ENCODE peak calls at places on chromosomes 6 and 20, in nine cellular contexts. One of them, this sample, is unnamed.

GRCh38 chr6:26032387-26033131 is 54.7 kb upstream of the HFE start:
- DNase-seq in ovary: no peak
- DNase-seq in esophagus squamous epithelium: no peak
- DNase-seq in heart left ventricle: peak; percentile 30
- DNase-seq in IMR-90: peak; percentile 38
- DNase-seq in suprapubic skin: no peak
- DNase-seq in body of pancreas: no peak
- DNase-seq in spleen: no peak
- DNase-seq in A549: no peak
- DNase-seq in this sample: peak; percentile 51

GRCh38 chr6:118876201-118876600 is 17.8 kb upstream of the ASF1A start:
- DNase-seq in ovary: no peak
- DNase-seq in esophagus squamous epithelium: no peak
- DNase-seq in heart left ventricle: no peak
- DNase-seq in IMR-90: peak; percentile 55
- DNase-seq in suprapubic skin: no peak
- DNase-seq in body of pancreas: no peak
- DNase-seq in spleen: no peak
- DNase-seq in A549: peak; percentile 6
- DNase-seq in this sample: no peak

GRCh38 chr6:39366875-39367618 is 44.5 kb upstream of the KCNK16 start:
- DNase-seq in ovary: no peak
- DNase-seq in esophagus squamous epithelium: no peak
- DNase-seq in heart left ventricle: no peak
- DNase-seq in IMR-90: no peak
- DNase-seq in suprapubic skin: no peak
- DNase-seq in body of pancreas: peak; percentile 35
- DNase-seq in spleen: no peak
- DNase-seq in A549: no peak
- DNase-seq in this sample: peak; percentile 74

GRCh38 chr6:15440040-15440439 is 194.2 kb downstream of the JARID2 start:
- DNase-seq in ovary: no peak
- DNase-seq in esophagus squamous epithelium: no peak
- DNase-seq in heart left ventricle: no peak
- DNase-seq in IMR-90: no peak
- DNase-seq in suprapubic skin: no peak
- DNase-seq in body of pancreas: no peak
- DNase-seq in spleen: no peak
- DNase-seq in A549: no peak
- DNase-seq in this sample: no peak

GRCh38 chr20:13700761-13701160 is 62.0 kb upstream of the TASP1 start:
- DNase-seq in ovary: no peak
- DNase-seq in esophagus squamous epithelium: no peak
- DNase-seq in heart left ventricle: no peak
- DNase-seq in IMR-90: no peak
- DNase-seq in suprapubic skin: no peak
- DNase-seq in body of pancreas: no peak
- DNase-seq in spleen: no peak
- DNase-seq in A549: no peak
- DNase-seq in this sample: no peak

GRCh38 chr20:32546918-32547752 is 38.0 kb downstream of the NOL4L start:
- DNase-seq in ovary: no peak
- DNase-seq in esophagus squamous epithelium: no peak
- DNase-seq in heart left ventricle: no peak
- DNase-seq in IMR-90: no peak
- DNase-seq in suprapubic skin: no peak
- DNase-seq in body of pancreas: no peak
- DNase-seq in spleen: no peak
- DNase-seq in A549: no peak
- DNase-seq in this sample: no peak

GRCh38 chr6:145562771-145563615 is 172.3 kb downstream of the EPM2A start:
- DNase-seq in ovary: no peak
- DNase-seq in esophagus squamous epithelium: no peak
- DNase-seq in heart left ventricle: no peak
- DNase-seq in IMR-90: peak; percentile 20
- DNase-seq in suprapubic skin: no peak
- DNase-seq in body of pancreas: no peak
- DNase-seq in spleen: no peak
- DNase-seq in A549: no peak
- DNase-seq in this sample: no peak

GRCh38 chr6:74410630-74411029 is 714.6 kb downstream of the CD109 start:
- DNase-seq in ovary: no peak
- DNase-seq in esophagus squamous epithelium: no peak
- DNase-seq in heart left ventricle: no peak
- DNase-seq in IMR-90: peak; percentile 40
- DNase-seq in suprapubic skin: no peak
- DNase-seq in body of pancreas: no peak
- DNase-seq in spleen: no peak
- DNase-seq in A549: no peak
- DNase-seq in this sample: no peak

GRCh38 chr20:8721098-8721497 is 347.8 kb upstream of the PLCB4 start:
- DNase-seq in ovary: no peak
- DNase-seq in esophagus squamous epithelium: no peak
- DNase-seq in heart left ventricle: peak; percentile 49
- DNase-seq in IMR-90: peak; percentile 67
- DNase-seq in suprapubic skin: no peak
- DNase-seq in body of pancreas: peak; percentile 58
- DNase-seq in spleen: no peak
- DNase-seq in A549: peak; percentile 13
- DNase-seq in this sample: peak; percentile 84

GRCh38 chr20:61639200-61639599 is 387.1 kb downstream of the CDH4 start:
- DNase-seq in ovary: no peak
- DNase-seq in esophagus squamous epithelium: no peak
- DNase-seq in heart left ventricle: no peak
- DNase-seq in IMR-90: peak; percentile 33
- DNase-seq in suprapubic skin: no peak
- DNase-seq in body of pancreas: no peak
- DNase-seq in spleen: no peak
- DNase-seq in A549: no peak
- DNase-seq in this sample: no peak

GRCh38 chr20:47133809-47134456 is 222.6 kb downstream of the ZMYND8 start:
- DNase-seq in ovary: no peak
- DNase-seq in esophagus squamous epithelium: no peak
- DNase-seq in heart left ventricle: no peak
- DNase-seq in IMR-90: peak; percentile 79
- DNase-seq in suprapubic skin: no peak
- DNase-seq in body of pancreas: no peak
- DNase-seq in spleen: no peak
- DNase-seq in A549: peak; percentile 37
- DNase-seq in this sample: peak; percentile 24

GRCh38 chr6:24666097-24666615 is 543 bp downstream of the TDP2 start:
- DNase-seq in ovary: no peak
- DNase-seq in esophagus squamous epithelium: no peak
- DNase-seq in heart left ventricle: peak; percentile 40
- DNase-seq in IMR-90: peak; percentile 35
- DNase-seq in suprapubic skin: peak; percentile 75
- DNase-seq in body of pancreas: peak; percentile 31
- DNase-seq in spleen: peak; percentile 90
- DNase-seq in A549: no peak
- DNase-seq in this sample: peak; percentile 50

GRCh38 chr6:37006793-37007339 is 1.4 kb downstream of the FGD2 start:
- DNase-seq in ovary: no peak
- DNase-seq in esophagus squamous epithelium: no peak
- DNase-seq in heart left ventricle: no peak
- DNase-seq in IMR-90: peak; percentile 31
- DNase-seq in suprapubic skin: no peak
- DNase-seq in body of pancreas: no peak
- DNase-seq in spleen: no peak
- DNase-seq in A549: no peak
- DNase-seq in this sample: peak; percentile 24

GRCh38 chr6:25714765-25715164 is 39.8 kb upstream of the SLC17A4 start:
- DNase-seq in ovary: no peak
- DNase-seq in esophagus squamous epithelium: no peak
- DNase-seq in heart left ventricle: no peak
- DNase-seq in IMR-90: no peak
- DNase-seq in suprapubic skin: no peak
- DNase-seq in body of pancreas: no peak
- DNase-seq in spleen: no peak
- DNase-seq in A549: no peak
- DNase-seq in this sample: no peak

GRCh38 chr20:40728996-40729395 is 40.0 kb upstream of the MAFB start:
- DNase-seq in ovary: no peak
- DNase-seq in esophagus squamous epithelium: no peak
- DNase-seq in heart left ventricle: no peak
- DNase-seq in IMR-90: no peak
- DNase-seq in suprapubic skin: no peak
- DNase-seq in body of pancreas: no peak
- DNase-seq in spleen: no peak
- DNase-seq in A549: no peak
- DNase-seq in this sample: no peak

GRCh38 chr6:125301435-125302391 is at the start of gene HDDC2:
- DNase-seq in ovary: peak; percentile 74
- DNase-seq in esophagus squamous epithelium: peak; percentile 5
- DNase-seq in heart left ventricle: peak; percentile 89
- DNase-seq in IMR-90: peak; percentile 73
- DNase-seq in suprapubic skin: peak; percentile 80
- DNase-seq in body of pancreas: peak; percentile 76
- DNase-seq in spleen: peak; percentile 94
- DNase-seq in A549: peak; percentile 28
- DNase-seq in this sample: peak; percentile 76

GRCh38 chr6:138255443-138255842 is 37.2 kb upstream of the PBOV1 start:
- DNase-seq in ovary: no peak
- DNase-seq in esophagus squamous epithelium: no peak
- DNase-seq in heart left ventricle: no peak
- DNase-seq in IMR-90: no peak
- DNase-seq in suprapubic skin: no peak
- DNase-seq in body of pancreas: no peak
- DNase-seq in spleen: no peak
- DNase-seq in A549: no peak
- DNase-seq in this sample: no peak

GRCh38 chr20:19683168-19683567 is 74.9 kb upstream of the RIN2 start:
- DNase-seq in ovary: no peak
- DNase-seq in esophagus squamous epithelium: no peak
- DNase-seq in heart left ventricle: no peak
- DNase-seq in IMR-90: no peak
- DNase-seq in suprapubic skin: no peak
- DNase-seq in body of pancreas: no peak
- DNase-seq in spleen: no peak
- DNase-seq in A549: no peak
- DNase-seq in this sample: no peak

GRCh38 chr20:23246682-23247664 is 103.6 kb upstream of the NXT1 start:
- DNase-seq in ovary: no peak
- DNase-seq in esophagus squamous epithelium: no peak
- DNase-seq in heart left ventricle: peak; percentile 59
- DNase-seq in IMR-90: no peak
- DNase-seq in suprapubic skin: no peak
- DNase-seq in body of pancreas: peak; percentile 22
- DNase-seq in spleen: peak; percentile 61
- DNase-seq in A549: no peak
- DNase-seq in this sample: peak; percentile 29

GRCh38 chr6:168420084-168420483 is 20.9 kb upstream of the SMOC2 start:
- DNase-seq in ovary: no peak
- DNase-seq in esophagus squamous epithelium: no peak
- DNase-seq in heart left ventricle: no peak
- DNase-seq in IMR-90: no peak
- DNase-seq in suprapubic skin: no peak
- DNase-seq in body of pancreas: no peak
- DNase-seq in spleen: no peak
- DNase-seq in A549: no peak
- DNase-seq in this sample: no peak

GRCh38 chr20:35757098-35757705 is 14.6 kb upstream of the PHF20 start:
- DNase-seq in ovary: no peak
- DNase-seq in esophagus squamous epithelium: no peak
- DNase-seq in heart left ventricle: no peak
- DNase-seq in IMR-90: no peak
- DNase-seq in suprapubic skin: no peak
- DNase-seq in body of pancreas: no peak
- DNase-seq in spleen: peak; percentile 18
- DNase-seq in A549: no peak
- DNase-seq in this sample: no peak

GRCh38 chr20:41654884-41655283 is 36.7 kb upstream of the CHD6 start:
- DNase-seq in ovary: no peak
- DNase-seq in esophagus squamous epithelium: no peak
- DNase-seq in heart left ventricle: no peak
- DNase-seq in IMR-90: peak; percentile 23
- DNase-seq in suprapubic skin: no peak
- DNase-seq in body of pancreas: no peak
- DNase-seq in spleen: no peak
- DNase-seq in A549: no peak
- DNase-seq in this sample: no peak

GRCh38 chr6:53238311-53238710 is 89.7 kb upstream of the GCM1 start:
- DNase-seq in ovary: no peak
- DNase-seq in esophagus squamous epithelium: no peak
- DNase-seq in heart left ventricle: no peak
- DNase-seq in IMR-90: no peak
- DNase-seq in suprapubic skin: no peak
- DNase-seq in body of pancreas: no peak
- DNase-seq in spleen: no peak
- DNase-seq in A549: no peak
- DNase-seq in this sample: no peak

GRCh38 chr6:57172136-57173055 is at the start of gene BAG2:
- DNase-seq in ovary: peak; percentile 94
- DNase-seq in esophagus squamous epithelium: peak; percentile 38
- DNase-seq in heart left ventricle: peak; percentile 93
- DNase-seq in IMR-90: peak; percentile 90
- DNase-seq in suprapubic skin: peak; percentile 93
- DNase-seq in body of pancreas: peak; percentile 78
- DNase-seq in spleen: peak; percentile 96
- DNase-seq in A549: peak; percentile 61
- DNase-seq in this sample: peak; percentile 93
- TF ChIP-seq POLR2A in ovary: peak; percentile 83
- TF ChIP-seq POLR2A in esophagus squamous epithelium: peak; percentile 56
- TF ChIP-seq POLR2A in heart left ventricle: no peak
- TF ChIP-seq POLR2A in IMR-90: peak; percentile 85
- TF ChIP-seq POLR2A in suprapubic skin: no peak
- TF ChIP-seq POLR2A in body of pancreas: peak; percentile 71
- TF ChIP-seq POLR2A in spleen: no peak
- TF ChIP-seq POLR2A in A549: peak; percentile 81
- TF ChIP-seq POLR2A in this sample: peak; percentile 91

GRCh38 chr6:13495818-13496217 is 8.4 kb upstream of the GFOD1 start:
- DNase-seq in ovary: no peak
- DNase-seq in esophagus squamous epithelium: no peak
- DNase-seq in heart left ventricle: no peak
- DNase-seq in IMR-90: no peak
- DNase-seq in suprapubic skin: no peak
- DNase-seq in body of pancreas: no peak
- DNase-seq in spleen: no peak
- DNase-seq in A549: no peak
- DNase-seq in this sample: no peak
- H3K27ac ChIP-seq in ovary: no peak overlapping the region
- H3K27ac ChIP-seq in esophagus squamous epithelium: no peak overlapping the region
- H3K27ac ChIP-seq in heart left ventricle: peak overlapping the region; percentile 3
- H3K27ac ChIP-seq in IMR-90: no peak overlapping the region
- H3K27ac ChIP-seq in suprapubic skin: no peak overlapping the region
- H3K27ac ChIP-seq in body of pancreas: no peak overlapping the region
- H3K27ac ChIP-seq in spleen: no peak overlapping the region
- H3K27ac ChIP-seq in A549: no peak overlapping the region
- H3K27ac ChIP-seq in this sample: no peak overlapping the region

GRCh38 chr6:149863846-149864577 is at the start of gene LRP11:
- DNase-seq in ovary: peak; percentile 90
- DNase-seq in esophagus squamous epithelium: peak; percentile 26
- DNase-seq in heart left ventricle: peak; percentile 87
- DNase-seq in IMR-90: peak; percentile 74
- DNase-seq in suprapubic skin: peak; percentile 91
- DNase-seq in body of pancreas: peak; percentile 90
- DNase-seq in spleen: peak; percentile 95
- DNase-seq in A549: peak; percentile 82
- DNase-seq in this sample: peak; percentile 94
- TF ChIP-seq CTCF in ovary: no peak
- TF ChIP-seq CTCF in esophagus squamous epithelium: no peak
- TF ChIP-seq CTCF in heart left ventricle: peak; percentile 19
- TF ChIP-seq CTCF in IMR-90: peak; percentile 3
- TF ChIP-seq CTCF in suprapubic skin: no peak
- TF ChIP-seq CTCF in body of pancreas: no peak
- TF ChIP-seq CTCF in spleen: no peak
- TF ChIP-seq CTCF in A549: no peak
- TF ChIP-seq CTCF in this sample: no peak

GRCh38 chr6:31162463-31163165 is 4.2 kb downstream of the TCF19 start:
- DNase-seq in ovary: no peak
- DNase-seq in esophagus squamous epithelium: no peak
- DNase-seq in heart left ventricle: no peak
- DNase-seq in IMR-90: no peak
- DNase-seq in suprapubic skin: no peak
- DNase-seq in body of pancreas: no peak
- DNase-seq in spleen: peak; percentile 9
- DNase-seq in A549: no peak
- DNase-seq in this sample: no peak
- TF ChIP-seq POLR2A in ovary: no peak
- TF ChIP-seq POLR2A in esophagus squamous epithelium: no peak
- TF ChIP-seq POLR2A in heart left ventricle: no peak
- TF ChIP-seq POLR2A in IMR-90: no peak
- TF ChIP-seq POLR2A in suprapubic skin: no peak
- TF ChIP-seq POLR2A in body of pancreas: no peak
- TF ChIP-seq POLR2A in spleen: no peak
- TF ChIP-seq POLR2A in A549: no peak
- TF ChIP-seq POLR2A in this sample: no peak